ENCODE peak calls at places on chromosome 2, in nine cellular contexts. D is neural crest cell; Q is fibroblast of pulmonary artery; O is glutamatergic neuron; L is right lobe of liver; Y is left lung; H is CD8-positive, alpha-beta T cell; K is RWPE1; E is tibial artery. M is an unnamed sample.

GRCh38 chr2:113240915-113241911 is 37.5 kb downstream of the PAX8 start:
- DNase-seq in D (no peak), K (peak; percentile 99), E (peak; percentile 85), Q (peak; percentile 98), L (peak; percentile 72), H (no peak), Y (peak; percentile 80), O (no peak), M (peak; percentile 85)

GRCh38 chr2:241390301-241391206 is 34.5 kb downstream of the FARP2 start:
- DNase-seq in Y (no peak), O (no peak), E (no peak), H (no peak), K (peak; percentile 80), L (no peak), Q (no peak), D (no peak), M (no peak)

GRCh38 chr2:12805032-12805431 is 88.3 kb downstream of the TRIB2 start:
- DNase-seq in E (no peak), K (no peak), D (no peak), Q (no peak), H (no peak), O (no peak), L (no peak), Y (no peak), M (no peak)

GRCh38 chr2:138922973-138923563 is 142.9 kb upstream of the NXPH2 start:
- DNase-seq in Q (peak; percentile 47), Y (no peak), K (peak; percentile 6), O (no peak), H (no peak), E (no peak), D (no peak), L (no peak), M (no peak)

GRCh38 chr2:112547333-112547732 is 5.1 kb downstream of the POLR1B start:
- DNase-seq in K (peak; percentile 8), Y (peak; percentile 43), O (no peak), Q (peak; percentile 77), L (peak; percentile 33), E (no peak), D (no peak), H (no peak), M (no peak)

GRCh38 chr2:74006424-74006823 is 21.7 kb downstream of the TET3 start:
- DNase-seq in L (no peak), E (no peak), Y (no peak), Q (no peak), K (no peak), H (no peak), D (no peak), O (peak; percentile 71), M (no peak)

GRCh38 chr2:223100061-223100511 is 48.1 kb downstream of the KCNE4 start:
- DNase-seq in Y (peak; percentile 60), H (no peak), L (no peak), O (no peak), E (peak; percentile 49), Q (peak; percentile 73), K (no peak), D (no peak), M (no peak)

GRCh38 chr2:42932271-42933151 is 140.1 kb upstream of the HAAO start:
- DNase-seq in D (no peak), L (no peak), Q (no peak), O (no peak), Y (no peak), E (no peak), K (no peak), H (no peak), M (no peak)

GRCh38 chr2:66929632-66930385 is 467.3 kb upstream of the ETAA1 start:
- DNase-seq in D (no peak), K (peak; percentile 73), O (no peak), Y (peak; percentile 56), H (no peak), Q (peak; percentile 84), L (peak; percentile 59), E (no peak), M (no peak)

GRCh38 chr2:100053499-100053898 is 88.9 kb downstream of the AFF3 start:
- DNase-seq in K (no peak), E (no peak), Q (no peak), Y (no peak), H (no peak), D (no peak), O (no peak), L (no peak), M (no peak)

GRCh38 chr2:70442301-70443077 is 111.1 kb downstream of the TGFA start:
- DNase-seq in Y (no peak), H (no peak), D (no peak), Q (no peak), L (no peak), K (no peak), E (no peak), O (no peak), M (no peak)

GRCh38 chr2:1793868-1794445 is 49.6 kb upstream of the PXDN start:
- DNase-seq in Y (no peak), K (no peak), Q (peak; percentile 8), L (no peak), D (no peak), E (no peak), O (no peak), H (no peak), M (no peak)

GRCh38 chr2:166417669-166418068 is 41.9 kb upstream of the SCN9A start:
- DNase-seq in E (no peak), K (peak; percentile 1), Y (no peak), O (no peak), H (no peak), Q (peak; percentile 61), D (no peak), L (no peak), M (no peak)
- TF ChIP-seq CTCF in E (no peak), K (no peak), Y (no peak), O (no peak), H (no peak), Q (peak; percentile 5), D (peak; percentile 45), L (peak; percentile 20), M (peak; percentile 12)

DNA sequence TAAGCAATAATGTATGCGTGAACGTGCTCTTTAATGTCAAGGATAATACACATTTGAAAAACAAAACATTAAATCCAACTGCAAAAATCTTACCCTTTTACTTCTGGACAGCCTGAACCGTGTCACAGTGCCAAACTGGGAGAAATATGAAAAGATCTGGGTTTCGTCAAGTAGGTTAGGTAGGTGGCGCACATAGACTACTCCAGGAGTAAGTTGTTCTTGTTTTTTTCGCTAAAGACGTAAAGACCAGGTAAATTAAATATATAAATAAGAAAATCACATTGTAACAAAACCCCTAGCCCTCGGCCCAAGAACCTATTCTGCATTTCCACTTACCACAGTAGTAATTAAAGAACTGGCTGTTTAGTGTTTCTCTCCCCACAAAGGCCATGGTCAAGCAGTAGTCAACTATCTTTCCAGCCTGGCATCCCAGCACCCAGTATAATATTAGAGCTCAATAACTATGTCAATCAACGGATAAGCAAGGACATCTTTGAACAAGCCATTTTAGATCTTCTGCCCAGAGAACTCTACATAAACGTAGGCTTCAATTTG is 1.1 kb downstream of the NIFK start:
- DNase-seq in E (no peak), D (no peak), Y (no peak), L (no peak), Q (no peak), O (no peak), H (no peak), K (peak; percentile 29), M (no peak)
- TF ChIP-seq CTCF in E (no peak), D (no peak), Y (no peak), L (no peak), Q (no peak), O (no peak), H (no peak), K (peak; percentile 32), M (no peak)

GRCh38 chr2:68311033-68311432 is 8.7 kb downstream of the CNRIP1 start:
- DNase-seq in D (no peak), L (no peak), O (no peak), H (no peak), E (no peak), Y (no peak), K (no peak), Q (no peak), M (no peak)
- TF ChIP-seq CTCF in D (no peak), L (no peak), O (no peak), H (no peak), E (no peak), Y (no peak), K (no peak), Q (no peak), M (no peak)

GRCh38 chr2:26555246-26556133 is 77.6 kb upstream of the OTOF start:
- DNase-seq in Y (no peak), L (peak; percentile 8), E (no peak), O (peak; percentile 1), K (no peak), Q (no peak), D (no peak), H (no peak), M (peak; percentile 19)
- TF ChIP-seq CTCF in Y (no peak), L (no peak), E (no peak), O (no peak), K (no peak), Q (no peak), D (no peak), H (no peak), M (no peak)

DNA sequence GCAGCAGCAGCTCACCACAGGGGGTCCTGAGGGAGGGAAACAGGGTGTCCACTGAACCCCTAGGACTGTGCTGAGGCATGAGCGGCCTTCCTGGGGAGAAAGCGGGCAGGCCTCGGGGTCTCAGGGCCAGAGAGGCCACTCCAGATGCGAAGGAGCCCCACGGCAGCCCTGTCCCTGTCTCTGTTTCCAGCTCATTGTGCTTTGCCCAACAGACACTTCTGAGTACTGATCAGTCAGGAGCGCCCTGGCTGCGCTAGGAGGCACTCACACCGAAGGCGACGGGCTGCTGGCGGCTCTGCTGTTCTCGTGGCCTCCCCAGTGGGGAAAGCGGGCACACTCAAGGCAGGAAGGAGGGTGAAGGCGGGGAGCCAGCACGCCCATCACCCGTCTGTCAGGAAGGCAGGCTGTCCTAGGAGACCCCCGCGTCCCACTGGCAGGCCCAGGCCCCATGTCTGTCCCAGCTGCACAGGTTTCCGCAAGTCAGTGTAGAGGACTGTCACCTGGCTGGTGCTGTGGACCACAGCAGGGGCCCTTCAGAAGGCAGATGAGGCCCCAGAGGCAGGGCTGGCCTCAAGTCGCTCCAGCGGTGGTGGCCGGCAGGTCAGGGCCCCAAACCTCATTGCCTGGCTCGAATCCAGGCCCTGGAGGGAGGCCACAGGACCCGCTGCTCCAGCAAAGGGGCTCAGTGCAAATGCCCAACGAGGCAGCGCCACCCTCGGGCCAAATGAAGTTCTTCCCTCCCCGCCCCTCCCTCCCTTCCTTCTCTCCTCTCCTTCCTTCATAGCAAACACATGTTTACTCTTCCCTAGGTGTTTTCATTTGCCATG is 6.8 kb downstream of the ESPNL start:
- DNase-seq in Q (no peak), E (peak; percentile 18), K (no peak), L (no peak), H (no peak), Y (peak; percentile 31), D (no peak), O (peak; percentile 45), M (peak; percentile 44)
- TF ChIP-seq CTCF in Q (no peak), E (no peak), K (no peak), L (peak; percentile 40), H (no peak), Y (no peak), D (peak; percentile 32), O (no peak), M (peak; percentile 64)

GRCh38 chr2:158319269-158319668 is 137.3 kb downstream of the CCDC148 start:
- DNase-seq in H (no peak), Q (no peak), K (no peak), D (no peak), L (no peak), O (no peak), E (no peak), Y (no peak), M (no peak)
- TF ChIP-seq CTCF in H (no peak), Q (no peak), K (no peak), D (no peak), L (no peak), O (no peak), E (no peak), Y (no peak), M (no peak)